ENCODE peak calls at places on chromosomes 12 and 14, in nine cellular contexts. H, A, Q, I, X, P, R, W and K are unnamed samples.

GRCh38 chr14:83425138-83425537 is 1891.5 kb upstream of the SEL1L start:
- DNase-seq in H (peak), A (no peak), Q (no peak), I (no peak), X (no peak), P (no peak), R (no peak), W (no peak), K (no peak)

GRCh38 chr12:6425588-6426531 is 18.9 kb upstream of the CD27 start:
- DNase-seq in H (no peak), A (no peak), Q (no peak), I (no peak), X (no peak), P (no peak), R (no peak), W (peak), K (no peak)

GRCh38 chr14:59275668-59276067 is 87.2 kb downstream of the DAAM1 start:
- DNase-seq in H (peak), A (no peak), Q (no peak), I (no peak), X (no peak), P (no peak), R (no peak), W (no peak), K (no peak)

GRCh38 chr12:1912580-1913376 is 5.7 kb downstream of the CACNA2D4 start:
- DNase-seq in H (peak), A (peak), Q (peak), I (peak), X (no peak), P (no peak), R (no peak), W (peak), K (no peak)

GRCh38 chr14:65263161-65263788 is 149.3 kb upstream of the FUT8 start:
- DNase-seq in H (peak), A (no peak), Q (no peak), I (no peak), X (no peak), P (no peak), R (no peak), W (no peak), K (no peak)

GRCh38 chr12:96221391-96221790 is 27.2 kb downstream of the ELK3 start:
- DNase-seq in H (no peak), A (no peak), Q (no peak), I (no peak), X (no peak), P (no peak), R (no peak), W (no peak), K (no peak)

GRCh38 chr12:12837025-12837872 is 24.1 kb downstream of the DDX47 start:
- DNase-seq in H (peak), A (no peak), Q (peak), I (peak), X (no peak), P (peak), R (no peak), W (peak), K (no peak)

GRCh38 chr12:85007836-85008235 is 28.2 kb downstream of the TSPAN19 start:
- DNase-seq in H (no peak), A (no peak), Q (no peak), I (no peak), X (peak), P (no peak), R (no peak), W (no peak), K (no peak)

GRCh38 chr12:123354600-123354999 is 10.0 kb downstream of the SBNO1 start:
- DNase-seq in H (peak), A (no peak), Q (no peak), I (no peak), X (no peak), P (no peak), R (no peak), W (no peak), K (no peak)

GRCh38 chr12:91984571-91984970 is 161.1 kb downstream of the BTG1 start:
- DNase-seq in H (peak), A (no peak), Q (no peak), I (no peak), X (no peak), P (no peak), R (no peak), W (no peak), K (no peak)

GRCh38 chr12:25436206-25436912 is 116.7 kb downstream of the LMNTD1 start:
- DNase-seq in H (peak), A (no peak), Q (peak), I (peak), X (peak), P (peak), R (peak), W (no peak), K (peak)

GRCh38 chr12:93198086-93198485 is 179.6 kb upstream of the NUDT4 start:
- DNase-seq in H (peak), A (no peak), Q (no peak), I (no peak), X (peak), P (no peak), R (no peak), W (peak), K (no peak)

GRCh38 chr14:93089501-93090269 is 26.0 kb downstream of the ITPK1 start:
- DNase-seq in H (no peak), A (no peak), Q (no peak), I (no peak), X (no peak), P (peak), R (peak), W (peak), K (no peak)

GRCh38 chr14:51828017-51828797 is 32.2 kb upstream of the GNG2 start:
- DNase-seq in H (peak), A (peak), Q (no peak), I (no peak), X (no peak), P (no peak), R (no peak), W (no peak), K (peak)

GRCh38 chr12:65492997-65493892 is 214.8 kb downstream of the MSRB3 start:
- DNase-seq in H (no peak), A (no peak), Q (no peak), I (no peak), X (no peak), P (no peak), R (no peak), W (no peak), K (no peak)

GRCh38 chr12:111451649-111452129 is 46.0 kb downstream of the SH2B3 start:
- DNase-seq in H (peak), A (no peak), Q (peak), I (no peak), X (peak), P (peak), R (no peak), W (no peak), K (peak)

GRCh38 chr12:77232045-77232444 is 166.7 kb upstream of the E2F7 start:
- DNase-seq in H (peak), A (no peak), Q (peak), I (no peak), X (no peak), P (no peak), R (no peak), W (no peak), K (no peak)

GRCh38 chr12:132395908-132396305 is 66.5 kb upstream of the GALNT9 start:
- DNase-seq in H (no peak), A (no peak), Q (no peak), I (no peak), X (no peak), P (no peak), R (no peak), W (peak), K (no peak)

GRCh38 chr12:111270773-111271172 is 98.1 kb downstream of the PHETA1 start:
- DNase-seq in H (peak), A (no peak), Q (no peak), I (no peak), X (no peak), P (no peak), R (no peak), W (no peak), K (no peak)

GRCh38 chr14:65195042-65195719 is 92.9 kb upstream of the MAX start:
- DNase-seq in H (no peak), A (no peak), Q (no peak), I (no peak), X (no peak), P (no peak), R (no peak), W (no peak), K (no peak)

GRCh38 chr12:54246011-54246641 is 33.8 kb downstream of the CBX5 start:
- DNase-seq in H (no peak), A (no peak), Q (no peak), I (no peak), X (no peak), P (no peak), R (no peak), W (peak), K (no peak)

GRCh38 chr12:4379410-4379809 is at the start of gene FGF23:
- DNase-seq in H (no peak), A (no peak), Q (no peak), I (peak), X (no peak), P (no peak), R (no peak), W (no peak), K (no peak)

GRCh38 chr12:124626841-124627502 is 59.6 kb upstream of the NCOR2 start:
- DNase-seq in H (no peak), A (no peak), Q (peak), I (no peak), X (peak), P (no peak), R (no peak), W (peak), K (no peak)

GRCh38 chr14:100030441-100031153 is 34.6 kb upstream of the EVL start:
- DNase-seq in H (peak), A (no peak), Q (peak), I (no peak), X (no peak), P (no peak), R (no peak), W (no peak), K (no peak)

GRCh38 chr12:82040987-82041743 is 282.0 kb upstream of the PPFIA2 start:
- DNase-seq in H (no peak), A (no peak), Q (no peak), I (no peak), X (no peak), P (no peak), R (no peak), W (no peak), K (no peak)

GRCh38 chr14:93115920-93116675 is at the start of gene ITPK1:
- DNase-seq in H (peak), A (peak), Q (peak), I (peak), X (peak), P (peak), R (peak), W (peak), K (peak)

GRCh38 chr14:75989134-75989533 is 3.6 kb downstream of the IFT43 start:
- DNase-seq in H (peak), A (no peak), Q (peak), I (no peak), X (peak), P (no peak), R (no peak), W (no peak), K (no peak)

GRCh38 chr12:41333988-41334387 is 145.9 kb downstream of the PDZRN4 start:
- DNase-seq in H (no peak), A (no peak), Q (no peak), I (no peak), X (no peak), P (no peak), R (no peak), W (no peak), K (no peak)

GRCh38 chr12:11769723-11770514 is 120.4 kb downstream of the ETV6 start:
- DNase-seq in H (no peak), A (no peak), Q (no peak), I (no peak), X (no peak), P (no peak), R (no peak), W (no peak), K (no peak)

GRCh38 chr12:22738945-22739344 is 114.0 kb downstream of the ETNK1 start:
- DNase-seq in H (peak), A (no peak), Q (no peak), I (no peak), X (no peak), P (no peak), R (no peak), W (no peak), K (no peak)

GRCh38 chr12:63989301-63989845 is 144.9 kb downstream of the SRGAP1 start:
- DNase-seq in H (no peak), A (no peak), Q (no peak), I (no peak), X (no peak), P (no peak), R (no peak), W (no peak), K (no peak)

GRCh38 chr12:127393896-127394295 is 873.1 kb upstream of the TMEM132C start:
- DNase-seq in H (peak), A (no peak), Q (no peak), I (no peak), X (no peak), P (no peak), R (no peak), W (no peak), K (no peak)

GRCh38 chr12:121611306-121611705 is 15.0 kb upstream of the ORAI1 start:
- DNase-seq in H (no peak), A (no peak), Q (peak), I (peak), X (no peak), P (no peak), R (no peak), W (no peak), K (no peak)

GRCh38 chr12:80848858-80849257 is 88.9 kb downstream of the LIN7A start:
- DNase-seq in H (no peak), A (no peak), Q (no peak), I (no peak), X (no peak), P (no peak), R (no peak), W (no peak), K (no peak)

GRCh38 chr12:90841336-90841735 is 113.6 kb downstream of the CCER1 start:
- DNase-seq in H (peak), A (no peak), Q (no peak), I (no peak), X (no peak), P (no peak), R (no peak), W (no peak), K (no peak)